ENCODE peak calls at places on chromosome 9, in four cellular contexts. R is heart left ventricle, I is HCT116, V is uterus. C is an unnamed sample.

GRCh38 chr9:111198936-111199335 is 131.1 kb downstream of the OR2K2 start:
- DNase-seq in R (no peak), I (no peak), V (no peak), C (no peak)

GRCh38 chr9:86721843-86722705 is 225.2 kb downstream of the GAS1 start:
- DNase-seq in R (peak; percentile 59), I (no peak), V (peak; percentile 73), C (peak; percentile 73)

GRCh38 chr9:100426532-100427365 is at the start of gene MSANTD3:
- DNase-seq in R (peak; percentile 79), I (peak; percentile 50), V (peak; percentile 59), C (peak; percentile 81)

GRCh38 chr9:69470186-69470977 is 145.4 kb downstream of the ENTREP1 start:
- DNase-seq in R (no peak), I (no peak), V (peak; percentile 68), C (no peak)

GRCh38 chr9:81393985-81394811 is 295.1 kb downstream of the TLE1 start:
- DNase-seq in R (no peak), I (no peak), V (no peak), C (no peak)

GRCh38 chr9:27117489-27118135 is 8.6 kb downstream of the TEK start:
- DNase-seq in R (peak; percentile 74), I (no peak), V (no peak), C (peak; percentile 35)

GRCh38 chr9:18976368-18977238 is 56.4 kb downstream of the SAXO1 start:
- DNase-seq in R (no peak), I (no peak), V (no peak), C (peak; percentile 44)

GRCh38 chr9:20698799-20699198 is 14.7 kb downstream of the FOCAD start:
- DNase-seq in R (no peak), I (no peak), V (no peak), C (no peak)

GRCh38 chr9:110125207-110125751 is 82.7 kb downstream of the C9orf152 start:
- DNase-seq in R (peak; percentile 90), I (no peak), V (peak; percentile 91), C (no peak)

GRCh38 chr9:95044731-95045508 is 272.6 kb downstream of the FANCC start:
- DNase-seq in R (no peak), I (no peak), V (no peak), C (no peak)

GRCh38 chr9:106862946-106863740 is at the start of gene ZNF462:
- DNase-seq in R (peak; percentile 51), I (no peak), V (peak; percentile 53), C (peak; percentile 60)
- TF ChIP-seq POLR2A in R (no peak), I (no peak), V (no peak), C (peak; percentile 93)

GRCh38 chr9:135948873-135949665 is 12.1 kb downstream of the UBAC1 start:
- DNase-seq in R (no peak), I (no peak), V (no peak), C (no peak)
- TF ChIP-seq POLR2A in R (no peak), I (no peak), V (no peak), C (no peak)

DNA sequence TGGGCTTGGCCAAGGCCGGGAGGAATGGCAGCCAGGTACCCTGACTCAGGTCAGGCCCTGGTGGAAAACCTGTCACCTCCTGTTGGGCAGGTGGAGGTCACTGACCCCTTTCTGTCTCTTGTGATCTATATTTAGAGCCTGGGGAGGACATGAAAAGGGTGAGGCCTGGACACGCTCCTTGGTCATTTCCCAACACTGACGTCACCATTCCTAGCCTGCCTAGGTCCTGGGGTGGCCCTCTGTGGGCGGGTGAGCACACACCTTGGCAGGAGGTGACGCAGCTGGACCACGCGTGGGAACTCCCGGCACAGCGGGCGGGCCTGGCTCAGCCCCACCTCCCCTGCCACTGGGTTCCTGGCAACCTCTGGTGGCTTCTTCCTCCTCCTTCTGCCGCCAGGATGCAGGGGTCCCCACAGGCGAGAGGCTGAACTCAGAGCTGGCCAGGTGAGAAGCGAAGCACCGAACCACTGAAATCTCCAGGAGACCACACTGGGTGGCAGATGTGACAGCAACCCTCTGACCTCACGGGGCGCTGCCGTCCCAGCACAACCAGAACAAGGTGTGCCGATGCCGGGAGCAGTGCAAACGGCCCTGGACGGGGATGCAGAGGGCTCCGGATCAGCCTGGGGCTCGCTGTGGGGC is 6.4 kb upstream of the RALGDS start:
- DNase-seq in R (peak; percentile 69), I (peak; percentile 50), V (peak; percentile 46), C (no peak)
- TF ChIP-seq POLR2A in R (no peak), I (no peak), V (no peak), C (no peak)

GRCh38 chr9:137108608-137109249 is 5.8 kb downstream of the DPP7 start:
- DNase-seq in R (no peak), I (no peak), V (no peak), C (no peak)
- TF ChIP-seq POLR2A in R (no peak), I (no peak), V (no peak), C (no peak)

DNA sequence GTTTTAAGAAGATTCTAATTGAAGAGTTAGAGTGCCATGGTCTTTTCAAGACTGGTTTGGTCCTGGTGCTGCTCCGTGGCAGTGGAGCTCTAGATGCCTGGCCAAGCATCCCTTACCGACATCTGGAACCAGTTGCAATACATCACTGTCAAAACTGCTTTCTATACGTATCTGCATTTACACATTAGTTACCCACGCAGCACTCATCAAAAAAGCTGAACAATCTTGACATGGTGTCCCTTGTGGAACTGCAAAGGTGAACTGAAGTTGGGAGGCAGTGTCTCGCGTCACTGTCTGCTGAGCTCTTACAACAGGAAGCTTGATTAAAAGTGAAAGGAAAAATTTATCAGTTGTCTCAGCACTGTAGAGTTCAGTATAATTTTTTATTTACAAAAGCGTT is 82.6 kb downstream of the PBX3 start:
- DNase-seq in R (peak; percentile 27), I (no peak), V (no peak), C (no peak)
- TF ChIP-seq POLR2A in R (no peak), I (no peak), V (peak; percentile 7), C (no peak)

DNA sequence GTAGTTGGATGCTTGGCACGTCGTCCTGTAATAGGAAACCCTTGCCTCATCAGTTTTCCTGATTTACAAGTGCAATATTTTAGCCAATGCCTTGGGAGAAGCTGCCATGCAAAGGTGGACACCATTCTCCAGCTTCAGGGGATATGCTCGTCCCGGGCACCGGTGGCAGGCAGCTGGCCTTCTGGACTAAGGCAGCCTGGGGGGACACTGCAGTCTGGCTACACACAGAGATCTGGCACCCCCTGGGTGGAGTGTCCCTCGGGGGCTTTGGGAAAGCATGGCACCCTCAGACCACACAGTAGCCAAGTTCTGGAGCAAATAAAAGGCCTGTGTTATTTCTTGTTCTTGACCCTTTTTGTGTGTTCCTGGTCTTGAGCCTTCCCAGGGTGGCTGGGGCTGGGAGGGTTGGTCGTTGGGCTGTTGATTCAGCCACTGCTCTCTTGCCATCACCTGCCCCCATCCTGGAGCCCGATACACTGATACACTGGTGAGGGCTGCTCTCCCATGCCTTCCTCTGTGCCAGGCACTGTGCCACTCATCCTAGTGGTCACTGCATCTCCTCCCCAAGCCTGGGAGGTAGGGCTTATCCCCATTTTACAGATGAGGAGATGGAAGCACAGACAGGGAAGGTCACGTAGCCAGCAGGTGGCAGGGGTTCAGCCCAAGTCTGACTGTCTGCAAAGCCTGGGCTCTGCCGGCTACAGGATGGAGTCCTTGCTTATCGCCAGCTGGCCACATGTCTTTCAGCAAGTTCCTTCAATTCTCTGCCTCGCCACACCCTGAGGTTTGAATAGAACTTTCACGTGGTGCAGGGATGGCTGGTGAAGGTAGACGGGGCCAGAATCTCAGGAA is 134.1 kb downstream of the RGS3 start:
- DNase-seq in R (no peak), I (no peak), V (no peak), C (no peak)
- TF ChIP-seq POLR2A in R (no peak), I (no peak), V (no peak), C (no peak)

GRCh38 chr9:93450817-93451761 is at the start of gene FAM120A:
- DNase-seq in R (peak; percentile 84), I (peak; percentile 15), V (peak; percentile 68), C (peak; percentile 66)
- TF ChIP-seq POLR2A in R (no peak), I (peak; percentile 69), V (peak; percentile 55), C (peak; percentile 49)

GRCh38 chr9:108934323-108934885 is at the start of gene ABITRAM:
- DNase-seq in R (peak; percentile 81), I (peak; percentile 57), V (peak; percentile 72), C (peak; percentile 95)
- TF ChIP-seq POLR2A in R (no peak), I (no peak), V (no peak), C (peak; percentile 74)

GRCh38 chr9:5626727-5627634 is 1.9 kb upstream of the RIC1 start:
- DNase-seq in R (peak; percentile 34), I (no peak), V (peak; percentile 25), C (no peak)
- TF ChIP-seq POLR2A in R (no peak), I (no peak), V (no peak), C (no peak)

C was measured in H54.